ENCODE peak calls at places on chromosomes 12 and 14, in four cellular contexts. U, B, E and Z are unnamed samples.

GRCh38 chr12:2125651-2126050 is 72.9 kb downstream of the CACNA1C start:
- DNase-seq in U (no peak), B (no peak), E (no peak), Z (no peak)

GRCh38 chr12:58732894-58733293 is 187.4 kb downstream of the LRIG3 start:
- DNase-seq in U (no peak), B (no peak), E (no peak), Z (no peak)

GRCh38 chr12:53717319-53717718 is 9.9 kb downstream of the CALCOCO1 start:
- DNase-seq in U (no peak), B (no peak), E (no peak), Z (no peak)

GRCh38 chr14:99670361-99671229 is 13.5 kb upstream of the CYP46A1 start:
- DNase-seq in U (no peak), B (no peak), E (no peak), Z (no peak)

GRCh38 chr12:102957339-102958050 is at the start of gene ASCL1:
- DNase-seq in U (no peak), B (no peak), E (no peak), Z (no peak)

GRCh38 chr12:125089083-125089482 is 23.8 kb downstream of the AACS start:
- DNase-seq in U (no peak), B (no peak), E (no peak), Z (no peak)

GRCh38 chr14:64708148-64709004 is 4.2 kb downstream of the PLEKHG3 start:
- DNase-seq in U (peak; percentile 80), B (peak; percentile 36), E (no peak), Z (no peak)

GRCh38 chr12:13278249-13278787 is 81.8 kb downstream of the EMP1 start:
- DNase-seq in U (peak; percentile 64), B (peak; percentile 29), E (peak; percentile 67), Z (peak; percentile 61)

GRCh38 chr12:2540535-2540941 is 254.2 kb upstream of the FKBP4 start:
- DNase-seq in U (no peak), B (no peak), E (no peak), Z (no peak)

GRCh38 chr12:20400003-20400402 is 31.7 kb downstream of the PDE3A start:
- DNase-seq in U (no peak), B (no peak), E (no peak), Z (no peak)

GRCh38 chr12:109512608-109513007 is 35.2 kb downstream of the UBE3B start:
- DNase-seq in U (no peak), B (no peak), E (no peak), Z (no peak)

GRCh38 chr14:23297878-23298277 is 4.8 kb downstream of the PPP1R3E start:
- DNase-seq in U (no peak), B (no peak), E (no peak), Z (no peak)

GRCh38 chr14:73242274-73242960 is 5.1 kb downstream of the PAPLN start:
- DNase-seq in U (no peak), B (no peak), E (no peak), Z (no peak)

GRCh38 chr12:5498081-5498480 is 66.2 kb downstream of the NTF3 start:
- DNase-seq in U (no peak), B (no peak), E (no peak), Z (no peak)

GRCh38 chr14:103891667-103892215 is 36.5 kb upstream of the TDRD9 start:
- DNase-seq in U (peak; percentile 79), B (no peak), E (no peak), Z (no peak)

GRCh38 chr14:22500954-22501353 is 88.1 kb downstream of the DAD1 start:
- DNase-seq in U (no peak), B (no peak), E (no peak), Z (no peak)

GRCh38 chr12:128797119-128798118 is 26.3 kb downstream of the SLC15A4 start:
- DNase-seq in U (no peak), B (peak; percentile 72), E (no peak), Z (no peak)

GRCh38 chr12:34403706-34404376 is 381.5 kb downstream of the ALG10 start:
- DNase-seq in U (no peak), B (peak; percentile 5), E (no peak), Z (no peak)

GRCh38 chr12:26918321-26919215 is 19.2 kb downstream of the INTS13 start:
- DNase-seq in U (no peak), B (no peak), E (no peak), Z (no peak)

GRCh38 chr14:47044841-47045240 is 393.3 kb upstream of the RPL10L start:
- DNase-seq in U (no peak), B (no peak), E (no peak), Z (no peak)

GRCh38 chr14:38387821-38388220 is 131.9 kb upstream of the CLEC14A start:
- DNase-seq in U (no peak), B (no peak), E (no peak), Z (no peak)

GRCh38 chr14:61466249-61466904 is 145.0 kb downstream of the PRKCH start:
- DNase-seq in U (peak; percentile 54), B (peak; percentile 36), E (peak; percentile 9), Z (no peak)

GRCh38 chr12:121096199-121096798 is 36.4 kb upstream of the P2RX7 start:
- DNase-seq in U (no peak), B (no peak), E (no peak), Z (no peak)

GRCh38 chr14:91405241-91405721 is 12.3 kb downstream of the CCDC88C start:
- DNase-seq in U (peak; percentile 47), B (no peak), E (no peak), Z (no peak)

GRCh38 chr14:92632546-92633273 is 115.7 kb downstream of the LGMN start:
- DNase-seq in U (no peak), B (no peak), E (no peak), Z (no peak)

GRCh38 chr12:41515953-41516352 is 327.8 kb downstream of the PDZRN4 start:
- DNase-seq in U (no peak), B (no peak), E (no peak), Z (no peak)

GRCh38 chr14:91138511-91139359 is 24.9 kb downstream of the DGLUCY start:
- DNase-seq in U (no peak), B (peak; percentile 55), E (no peak), Z (peak; percentile 85)

GRCh38 chr12:4284306-4284705 is 10.7 kb downstream of the CCND2 start:
- DNase-seq in U (no peak), B (no peak), E (no peak), Z (no peak)

GRCh38 chr12:122747224-122748175 is 5.1 kb upstream of the DENR start:
- DNase-seq in U (no peak), B (no peak), E (no peak), Z (no peak)

GRCh38 chr14:74611672-74612345 is at the start of gene LTBP2:
- DNase-seq in U (peak; percentile 33), B (no peak), E (no peak), Z (no peak)

GRCh38 chr14:95652171-95652570 is 34.1 kb upstream of the TCL1B start:
- DNase-seq in U (no peak), B (no peak), E (no peak), Z (no peak)

GRCh38 chr12:34124608-34125007 is 102.3 kb downstream of the ALG10 start:
- DNase-seq in U (no peak), B (no peak), E (no peak), Z (no peak)

GRCh38 chr14:75711134-75711795 is 50.2 kb downstream of the TTLL5 start:
- DNase-seq in U (peak; percentile 51), B (peak; percentile 45), E (no peak), Z (no peak)

GRCh38 chr14:23984891-23985607 is 3.7 kb upstream of the DHRS4L2 start:
- DNase-seq in U (no peak), B (peak; percentile 34), E (peak; percentile 45), Z (peak; percentile 30)

GRCh38 chr14:99275222-99275584 is 3.2 kb upstream of the BCL11B start:
- DNase-seq in U (no peak), B (no peak), E (no peak), Z (no peak)

GRCh38 chr12:24943947-24944597 is 4.8 kb downstream of the BCAT1 start:
- DNase-seq in U (no peak), B (no peak), E (no peak), Z (no peak)

GRCh38 chr14:73771848-73772705 is 57.9 kb upstream of the PNMA1 start:
- DNase-seq in U (peak; percentile 92), B (peak; percentile 76), E (no peak), Z (peak; percentile 93)

GRCh38 chr12:25771062-25771461 is 187.4 kb upstream of the RASSF8 start:
- DNase-seq in U (no peak), B (no peak), E (no peak), Z (no peak)

GRCh38 chr12:8087666-8088065 is 5.6 kb downstream of the NECAP1 start:
- DNase-seq in U (no peak), B (no peak), E (no peak), Z (no peak)

GRCh38 chr12:131112016-131112415 is 158.3 kb downstream of the ADGRD1 start:
- DNase-seq in U (no peak), B (peak; percentile 7), E (peak; percentile 50), Z (no peak)
- H3K27ac ChIP-seq in U (no peak overlapping the region), B (no peak overlapping the region), E (peak overlapping the region; percentile 75), Z (no peak overlapping the region)

DNA sequence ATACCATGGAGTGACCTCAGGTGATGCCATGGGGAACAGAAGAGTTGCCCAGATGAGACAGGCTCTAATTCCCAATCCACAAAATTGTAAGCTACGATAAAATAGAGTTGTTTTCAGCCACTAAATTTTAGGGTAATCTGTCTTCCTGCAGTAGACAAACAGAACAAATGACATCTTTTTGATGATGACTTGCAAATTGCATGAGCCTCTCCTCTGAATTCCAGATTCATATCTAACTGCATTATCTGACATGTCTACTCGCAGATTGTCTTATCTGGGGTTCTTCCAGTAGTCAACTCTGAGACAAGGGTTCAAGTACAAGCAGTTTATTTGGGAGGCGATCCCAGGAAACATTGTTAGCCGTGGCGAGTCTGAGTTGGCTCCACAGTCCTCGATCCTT is 14.4 kb upstream of the ERC1 start:
- DNase-seq in U (no peak), B (no peak), E (no peak), Z (no peak)
- H3K4me1 ChIP-seq in U (no peaks in the 10 kb centered on the region), B (no peaks in the 10 kb centered on the region), E (no peaks in the 10 kb centered on the region), Z (no peaks in the 10 kb centered on the region)

GRCh38 chr14:50527970-50528369 is 4.4 kb downstream of the MAP4K5 start:
- DNase-seq in U (no peak), B (no peak), E (no peak), Z (no peak)
- H3K27ac ChIP-seq in U (no peak overlapping the region), B (no peak overlapping the region), E (peak overlapping the region; percentile 97), Z (no peak overlapping the region)

GRCh38 chr14:106843376-106843775 is 1317.0 kb downstream of the TMEM121 start:
- DNase-seq in U (no peak), B (no peak), E (no peak), Z (no peak)

GRCh38 chr14:106846218-106846617 is 1319.8 kb downstream of the TMEM121 start:
- DNase-seq in U (no peak), B (no peak), E (no peak), Z (peak; percentile 49)

GRCh38 chr14:106843951-106844483 is 1317.6 kb downstream of the TMEM121 start:
- DNase-seq in U (peak; percentile 79), B (no peak), E (peak; percentile 31), Z (peak; percentile 76)

GRCh38 chr14:106845286-106846087 is 1319.1 kb downstream of the TMEM121 start:
- DNase-seq in U (peak; percentile 84), B (no peak), E (no peak), Z (peak; percentile 95)

GRCh38 chr14:106844608-106845285 is 1318.4 kb downstream of the TMEM121 start:
- DNase-seq in U (peak; percentile 79), B (peak; percentile 38), E (peak; percentile 52), Z (peak; percentile 88)
- H3K4me1 ChIP-seq in U (peaks cover 59% of the 10 kb centered on the region), B (no peaks in the 10 kb centered on the region), E (no peaks in the 10 kb centered on the region), Z (no peaks in the 10 kb centered on the region)

GRCh38 chr12:51887476-51888315 is at the start of gene ANKRD33:
- DNase-seq in U (peak; percentile 34), B (no peak), E (no peak), Z (peak; percentile 30)
- H3K27ac ChIP-seq in U (no peak within 1 kb of the TSS), B (no peak within 1 kb of the TSS), E (no peak within 1 kb of the TSS), Z (no peak within 1 kb of the TSS)

GRCh38 chr12:110733089-110733715 is 9.5 kb downstream of the PPP1CC start:
- DNase-seq in U (no peak), B (no peak), E (no peak), Z (no peak)
- H3K4me1 ChIP-seq in U (peaks cover 44% of the 10 kb centered on the region), B (peaks cover 39% of the 10 kb centered on the region), E (no peaks in the 10 kb centered on the region), Z (peaks cover 25% of the 10 kb centered on the region)

GRCh38 chr12:54935235-54935951 is 49.2 kb downstream of the TESPA1 start:
- DNase-seq in U (peak; percentile 13), B (no peak), E (no peak), Z (peak; percentile 53)
- H3K27ac ChIP-seq in U (no peak overlapping the region), B (no peak overlapping the region), E (peak overlapping the region; percentile 41), Z (peak overlapping the region; percentile 73)